ENCODE peak calls at places on chromosomes 2 and 18, in five cellular contexts. G is A549, H is aorta, D is sigmoid colon, S is left lung. J is an unnamed sample.

GRCh38 chr2:230209422-230210051 is 10.2 kb downstream of the SP110 start:
- DNase-seq in S (no peak), H (no peak), D (no peak), G (no peak), J (no peak)

GRCh38 chr2:205020673-205021072 is 475.4 kb downstream of the PARD3B start:
- DNase-seq in D (no peak), S (no peak), G (no peak), H (no peak), J (no peak)

GRCh38 chr18:3012306-3012919 is 531 bp downstream of the LPIN2 start:
- DNase-seq in S (peak), H (peak), G (peak), D (peak), J (peak)

GRCh38 chr18:76658627-76659026 is 163.6 kb upstream of the ZNF516 start:
- DNase-seq in H (no peak), G (no peak), S (no peak), D (no peak), J (no peak)

GRCh38 chr2:218291318-218291933 is 877 bp downstream of the TMBIM1 start:
- DNase-seq in D (no peak), G (no peak), H (peak), S (peak), J (no peak)

GRCh38 chr2:12606472-12607000 is 110.2 kb upstream of the TRIB2 start:
- DNase-seq in S (no peak), D (no peak), H (no peak), G (no peak), J (no peak)

GRCh38 chr2:47402555-47402804 is 476 bp upstream of the MSH2 start:
- DNase-seq in S (no peak), D (no peak), G (no peak), H (no peak), J (no peak)

GRCh38 chr18:48023334-48024008 is 93.0 kb upstream of the SMAD2 start:
- DNase-seq in H (no peak), G (peak), D (peak), S (peak), J (no peak)

GRCh38 chr2:3578987-3579386 is 3.9 kb downstream of the RPS7 start:
- DNase-seq in D (no peak), G (no peak), S (no peak), H (no peak), J (no peak)
- H3K4me3 ChIP-seq in D (no peak), G (peak), S (peak), H (no peak), J (no peak)

GRCh38 chr2:69483024-69483423 is 45.8 kb upstream of the NFU1 start:
- DNase-seq in D (no peak), H (no peak), G (no peak), S (no peak), J (no peak)
- H3K4me3 ChIP-seq in D (no peak), H (no peak), G (no peak), S (no peak), J (no peak)

DNA sequence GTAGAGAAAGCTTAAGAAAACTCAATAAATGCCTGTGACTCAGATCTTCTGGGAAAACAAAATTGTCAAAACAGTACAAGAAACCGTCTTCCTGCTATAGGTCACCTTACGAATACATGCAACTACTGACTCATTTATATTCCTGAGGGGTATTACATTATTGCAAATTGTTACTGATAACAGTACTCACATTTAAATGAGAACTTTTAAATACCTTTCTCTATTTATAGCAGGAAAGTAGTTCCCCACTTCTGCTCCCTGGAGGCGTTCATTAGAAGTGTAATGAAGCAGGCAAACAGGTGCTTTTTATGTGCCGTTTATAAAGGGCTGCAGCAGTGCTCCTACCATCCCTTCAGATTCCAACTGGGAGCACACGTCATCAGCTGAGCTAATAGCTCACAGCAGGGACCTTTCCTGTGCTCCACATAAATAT is 65.1 kb upstream of the RPRM start:
- DNase-seq in H (no peak), S (no peak), D (no peak), G (no peak), J (no peak)
- H3K4me3 ChIP-seq in H (no peak), S (no peak), D (no peak), G (no peak), J (no peak)

DNA sequence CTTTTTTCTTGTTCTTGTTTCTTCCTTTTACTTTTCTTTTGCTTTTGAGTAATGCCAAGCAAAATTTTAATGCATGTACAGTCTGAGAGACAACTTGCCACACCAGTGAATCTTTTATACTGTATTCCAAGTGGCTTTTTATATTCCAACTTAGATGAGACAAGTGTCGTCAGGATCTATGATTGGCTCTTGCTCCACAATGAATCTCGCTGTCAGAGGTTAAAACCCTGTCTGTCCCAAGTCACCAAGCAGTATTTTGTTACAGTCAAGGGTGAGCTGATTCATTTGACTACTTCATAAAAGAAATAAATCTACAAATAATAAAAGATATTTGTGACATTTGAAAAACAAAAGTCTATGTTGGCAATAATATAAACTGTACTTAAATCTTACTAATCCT is at the start of gene MSTN:
- DNase-seq in G (no peak), H (no peak), S (no peak), D (no peak), J (no peak)
- H3K4me3 ChIP-seq in G (no peak), H (no peak), S (no peak), D (no peak), J (no peak)

GRCh38 chr18:7941533-7941932 is 374.4 kb downstream of the PTPRM start:
- DNase-seq in S (peak), G (peak), H (no peak), D (no peak), J (no peak)

GRCh38 chr18:7940976-7941375 is 373.9 kb downstream of the PTPRM start:
- DNase-seq in S (no peak), D (no peak), H (no peak), G (no peak), J (no peak)

GRCh38 chr18:7950380-7951143 is 383.4 kb downstream of the PTPRM start:
- DNase-seq in D (no peak), G (peak), S (no peak), H (no peak), J (no peak)

GRCh38 chr18:7945882-7946281 is 378.8 kb downstream of the PTPRM start:
- DNase-seq in S (no peak), H (no peak), D (peak), G (peak), J (no peak)

GRCh38 chr18:7946724-7947377 is 379.7 kb downstream of the PTPRM start:
- DNase-seq in G (peak), D (no peak), S (no peak), H (no peak), J (no peak)
- H3K4me3 ChIP-seq in G (peak), D (no peak), S (peak), H (no peak), J (no peak)

DNA sequence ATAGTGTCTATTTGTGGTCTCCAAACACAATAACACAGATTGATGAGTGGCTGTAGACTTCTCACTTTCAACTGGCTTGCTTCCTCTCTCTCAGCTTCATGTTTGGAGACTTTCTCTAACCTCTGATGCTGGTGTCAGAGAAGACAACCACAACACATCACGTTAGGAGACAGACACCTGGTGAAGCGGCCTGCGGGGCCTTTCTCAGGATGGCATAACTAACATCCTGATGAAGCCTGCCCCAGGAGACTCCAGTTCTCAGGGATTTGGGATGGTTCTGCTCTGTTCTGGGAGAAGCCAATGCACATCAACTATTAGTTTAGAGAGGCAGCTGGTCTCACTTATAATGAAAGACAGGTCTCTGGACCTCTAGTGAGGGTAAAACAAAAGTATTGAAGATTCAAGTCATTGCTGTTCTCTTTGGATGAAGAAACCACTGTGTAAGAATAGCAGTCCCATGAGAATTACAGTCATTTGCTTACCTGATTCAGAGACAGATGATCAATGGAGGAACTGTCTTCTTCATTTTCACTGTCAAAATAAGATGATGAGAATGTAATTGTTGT is 2.0 kb downstream of the IL1A start:
- DNase-seq in D (no peak), G (no peak), S (no peak), H (no peak), J (no peak)
- H3K4me3 ChIP-seq in D (no peak), G (no peak), S (no peak), H (no peak), J (no peak)